ENCODE peak calls at places on chromosomes 4 and X, in four cellular contexts. F, V, U and O are unnamed samples.

GRCh38 chr4:68871772-68872441 is 56.1 kb downstream of the UGT2B10 start:
- DNase-seq in F (no peak), V (no peak), U (no peak), O (no peak)

GRCh38 chr4:21638171-21638715 is 310.3 kb downstream of the KCNIP4 start:
- DNase-seq in F (no peak), V (no peak), U (no peak), O (no peak)

GRCh38 chr4:27184508-27185155 is 324.0 kb downstream of the STIM2 start:
- DNase-seq in F (no peak), V (no peak), U (no peak), O (no peak)

GRCh38 chr4:83639849-83640493 is 104.1 kb downstream of the GPAT3 start:
- DNase-seq in F (no peak), V (peak; percentile 80), U (no peak), O (peak; percentile 77)

GRCh38 chr4:87961993-87962791 is 13.3 kb upstream of the SPP1 start:
- DNase-seq in F (no peak), V (peak; percentile 47), U (no peak), O (peak; percentile 82)

GRCh38 chr4:92175250-92175649 is 128.5 kb upstream of the GRID2 start:
- DNase-seq in F (no peak), V (no peak), U (no peak), O (no peak)

GRCh38 chr4:150722908-150723362 is 141.0 kb downstream of the MAB21L2 start:
- DNase-seq in F (peak; percentile 82), V (no peak), U (peak; percentile 93), O (peak; percentile 68)

GRCh38 chrX:150547511-150548115 is 20.8 kb upstream of the MTM1 start:
- DNase-seq in F (peak; percentile 78), V (no peak), U (peak; percentile 78), O (peak; percentile 5)

GRCh38 chrX:56798866-56799864 is 70.1 kb downstream of the NBDY start:
- DNase-seq in F (peak; percentile 33), V (no peak), U (peak; percentile 40), O (no peak)

GRCh38 chr4:705278-706082 is at the start of gene PCGF3:
- DNase-seq in F (peak; percentile 98), V (peak; percentile 92), U (peak; percentile 98), O (peak; percentile 74)

GRCh38 chrX:153190384-153190783 is 11.3 kb downstream of the MAGEA1 start:
- DNase-seq in F (no peak), V (no peak), U (no peak), O (no peak)

GRCh38 chrX:21153033-21153432 is 221.2 kb upstream of the CNKSR2 start:
- DNase-seq in F (no peak), V (no peak), U (no peak), O (no peak)

GRCh38 chrX:9343971-9344370 is 120.9 kb upstream of the TBL1X start:
- DNase-seq in F (no peak), V (no peak), U (no peak), O (no peak)

GRCh38 chr4:103207673-103208072 is 9.5 kb upstream of the CENPE start:
- DNase-seq in F (no peak), V (no peak), U (no peak), O (peak; percentile 32)

GRCh38 chr4:109375778-109376414 is 57.7 kb upstream of the SEC24B start:
- DNase-seq in F (peak; percentile 40), V (no peak), U (no peak), O (peak; percentile 68)

GRCh38 chrX:123983240-123983639 is 21.7 kb downstream of the STAG2 start:
- DNase-seq in F (no peak), V (no peak), U (no peak), O (no peak)

GRCh38 chr4:148808416-148808815 is 366.2 kb upstream of the NR3C2 start:
- DNase-seq in F (no peak), V (peak; percentile 28), U (no peak), O (no peak)

GRCh38 chrX:130110379-130111219 is at the start of gene ELF4:
- DNase-seq in F (peak; percentile 59), V (peak; percentile 37), U (peak; percentile 53), O (no peak)

GRCh38 chr4:3207531-3208037 is 41.4 kb upstream of the MSANTD1 start:
- DNase-seq in F (no peak), V (peak; percentile 15), U (no peak), O (no peak)

DNA sequence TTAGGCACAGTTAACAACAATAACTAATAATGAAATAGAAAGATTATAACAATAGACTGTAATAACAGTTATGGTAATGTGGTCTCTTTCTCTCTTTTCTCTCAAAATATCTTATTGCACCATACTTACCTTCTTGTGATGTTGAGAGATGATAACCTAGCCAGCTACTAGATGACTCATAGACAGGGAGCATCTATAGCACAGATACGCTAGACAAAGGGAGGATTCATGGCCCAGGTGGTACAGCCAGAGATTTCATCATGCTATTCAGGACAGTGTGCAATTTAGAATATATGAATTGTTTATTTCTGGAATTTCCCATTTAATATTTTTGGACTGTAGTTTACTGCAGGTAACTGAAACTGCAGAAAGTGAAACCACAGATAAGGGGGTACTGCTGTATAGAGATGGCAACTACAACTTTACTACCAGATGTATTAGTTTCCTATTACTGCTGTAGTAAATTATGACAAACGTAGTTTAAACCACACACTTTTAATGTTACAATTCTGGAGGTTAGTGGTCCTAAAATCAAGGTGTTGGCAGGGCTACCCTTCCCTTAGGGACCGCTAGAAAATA is 41.8 kb upstream of the MAGED1 start:
- DNase-seq in F (no peak), V (no peak), U (no peak), O (peak; percentile 26)
- H3K4me3 ChIP-seq in F (no peak overlapping the region), V (no peak overlapping the region), U (no peak overlapping the region), O (no peak overlapping the region)

DNA sequence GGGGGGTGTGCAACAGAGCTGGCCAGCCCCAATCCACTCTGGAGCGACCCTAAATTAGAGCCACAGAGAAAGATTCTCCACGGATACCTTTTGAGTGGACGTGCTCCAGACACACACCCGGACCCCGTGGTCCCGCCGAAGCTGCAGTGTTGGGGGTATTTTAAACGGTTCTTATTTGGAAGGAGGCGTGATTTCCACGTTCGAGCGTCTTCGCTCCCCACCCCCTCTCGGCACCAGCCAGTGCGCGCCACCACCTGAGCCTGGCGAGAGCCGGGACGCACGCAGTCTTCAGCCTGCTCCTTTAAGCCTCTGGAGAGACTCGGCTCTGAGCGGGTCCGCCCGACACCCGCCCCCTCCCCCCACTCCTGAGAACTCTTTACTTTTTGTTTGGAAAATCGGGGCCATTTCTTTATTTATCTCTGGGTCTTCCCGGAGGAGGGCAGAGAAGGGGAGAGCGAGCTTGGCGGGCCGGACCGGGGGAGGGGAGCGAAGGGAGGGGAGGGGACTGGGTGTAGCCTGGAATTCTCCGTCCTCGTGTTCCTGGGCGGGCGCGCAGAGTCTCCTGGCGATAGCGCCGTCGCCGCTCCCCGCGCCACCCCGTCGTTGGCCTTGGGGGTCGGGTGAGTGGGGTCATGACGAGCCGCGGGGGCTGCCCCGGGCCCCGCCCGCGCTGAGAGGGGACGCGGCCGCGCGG is 660 bp upstream of the PTCHD1 start:
- DNase-seq in F (no peak), V (no peak), U (peak; percentile 20), O (no peak)
- H3K27me3 ChIP-seq in F (peaks cover 39% of the 10 kb centered on the region), V (peaks cover 43% of the 10 kb centered on the region), U (peaks cover 79% of the 10 kb centered on the region), O (peaks cover 25% of the 10 kb centered on the region)

GRCh38 chr4:31045151-31045550 is 325.0 kb downstream of the PCDH7 start:
- DNase-seq in F (no peak), V (no peak), U (no peak), O (no peak)

GRCh38 chr4:31051151-31051550 is 331.0 kb downstream of the PCDH7 start:
- DNase-seq in F (no peak), V (peak; percentile 68), U (no peak), O (no peak)

GRCh38 chr4:31041385-31041784 is 321.2 kb downstream of the PCDH7 start:
- DNase-seq in F (no peak), V (no peak), U (no peak), O (no peak)

GRCh38 chr4:31043382-31044062 is 323.4 kb downstream of the PCDH7 start:
- DNase-seq in F (no peak), V (no peak), U (no peak), O (no peak)

DNA sequence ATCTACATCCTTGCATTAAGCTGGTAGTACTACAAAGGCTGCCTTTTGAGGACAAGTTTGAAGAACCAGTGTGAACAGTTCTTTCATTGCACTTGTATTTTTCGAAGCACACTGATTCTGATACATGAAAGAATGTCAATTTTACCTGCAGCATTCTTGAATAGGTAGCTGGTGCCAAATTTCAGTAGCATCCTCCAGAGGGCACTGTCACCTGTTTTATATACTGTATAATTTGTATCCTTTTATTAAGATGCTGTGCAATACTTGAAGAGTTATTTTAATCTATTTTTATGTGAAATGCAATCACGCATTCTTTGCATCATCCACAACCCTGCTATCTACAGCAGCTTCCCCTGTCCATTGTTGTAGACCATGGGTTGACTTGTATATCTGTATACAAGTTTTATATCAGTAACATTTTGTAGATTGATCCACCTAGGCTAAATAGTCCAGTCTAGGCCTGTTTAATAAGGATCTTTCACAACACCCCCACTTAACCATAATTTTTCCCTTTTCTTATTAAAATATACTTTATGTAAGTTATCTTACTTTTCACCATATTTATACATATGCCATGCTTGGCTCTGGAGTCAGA is 325.7 kb downstream of the PCDH7 start:
- DNase-seq in F (no peak), V (peak; percentile 24), U (no peak), O (peak; percentile 57)
- TF ChIP-seq CTCF in F (no peak), V (peak; percentile 46), U (peak; percentile 48), O (peak; percentile 58)

DNA sequence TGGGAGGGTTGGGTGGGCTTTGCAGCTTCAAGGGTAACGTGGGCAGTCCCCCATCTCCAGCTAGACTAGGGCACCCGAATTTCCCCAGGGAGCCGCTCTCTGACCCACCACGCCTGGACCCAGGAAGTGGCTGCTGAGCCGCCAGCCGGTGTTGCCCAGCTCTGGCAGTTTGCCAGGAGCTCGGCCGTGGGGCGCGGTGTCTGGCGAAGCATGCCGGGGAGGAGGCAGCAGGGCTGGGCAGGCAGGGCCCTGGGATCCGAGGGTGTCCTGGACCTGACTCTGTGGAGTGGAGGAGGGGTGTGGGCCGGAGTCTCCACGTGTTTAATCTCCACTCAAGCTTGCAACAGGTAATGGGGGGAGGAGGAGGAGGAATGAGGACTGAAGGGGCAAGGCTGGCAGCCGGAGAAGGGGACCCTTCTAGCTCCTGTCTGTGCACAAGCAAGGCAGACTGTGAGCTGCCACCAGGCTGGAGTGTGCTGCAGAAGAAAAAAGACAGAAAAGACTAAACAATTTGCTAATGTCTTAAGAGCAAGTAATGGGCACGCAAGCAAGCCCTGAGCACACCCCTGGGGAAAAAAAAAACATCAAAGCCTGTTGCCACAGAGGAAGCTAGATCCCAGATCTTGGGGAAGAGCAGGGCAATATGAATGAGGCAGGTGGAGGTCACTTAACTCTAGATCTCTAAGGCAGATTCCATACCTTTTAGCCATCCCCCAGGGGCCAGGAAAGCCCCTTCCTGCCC is 2.4 kb downstream of the LONRF3 start:
- DNase-seq in F (peak; percentile 66), V (no peak), U (peak; percentile 42), O (peak; percentile 5)
- H3K4me3 ChIP-seq in F (peak overlapping the region; percentile 32), V (no peak overlapping the region), U (peak overlapping the region; percentile 69), O (peak overlapping the region; percentile 29)

GRCh38 chr4:156885374-156885773 is 86.2 kb downstream of the PDGFC start:
- DNase-seq in F (no peak), V (no peak), U (no peak), O (no peak)

GRCh38 chr4:156889616-156890594 is 81.7 kb downstream of the PDGFC start:
- DNase-seq in F (no peak), V (peak; percentile 83), U (peak; percentile 59), O (peak; percentile 68)

GRCh38 chr4:156888762-156889161 is 82.8 kb downstream of the PDGFC start:
- DNase-seq in F (no peak), V (peak; percentile 77), U (no peak), O (peak; percentile 95)

GRCh38 chr4:156884183-156884582 is 87.4 kb downstream of the PDGFC start:
- DNase-seq in F (no peak), V (no peak), U (no peak), O (peak; percentile 36)
- H3K27me3 ChIP-seq in F (no peaks in the 10 kb centered on the region), V (no peaks in the 10 kb centered on the region), U (no peaks in the 10 kb centered on the region), O (no peaks in the 10 kb centered on the region)